ENCODE peak calls at places on chromosomes 3 and 15, in five cellular contexts. S is GM23248, E is PC-3, F is keratinocyte, W is mammary epithelial cell. Q is an unnamed sample.

GRCh38 chr3:66038726-66039589 is at the start of gene MAGI1:
- DNase-seq in S (peak; percentile 97), E (peak; percentile 85), F (peak; percentile 68), W (peak; percentile 93), Q (peak; percentile 91)

GRCh38 chr3:130658666-130659065 is 88.0 kb downstream of the PIK3R4 start:
- DNase-seq in S (peak; percentile 63), E (peak; percentile 19), F (no peak), W (peak; percentile 24), Q (peak; percentile 54)

GRCh38 chr15:85672338-85673097 is 122.2 kb downstream of the KLHL25 start:
- DNase-seq in S (peak; percentile 73), E (peak; percentile 11), F (no peak), W (peak; percentile 5), Q (no peak)

GRCh38 chr3:100107227-100107626 is 7.1 kb downstream of the FILIP1L start:
- DNase-seq in S (no peak), E (peak; percentile 97), F (no peak), W (peak; percentile 39), Q (peak; percentile 13)

GRCh38 chr3:27880969-27881892 is 159.1 kb upstream of the EOMES start:
- DNase-seq in S (no peak), E (no peak), F (no peak), W (no peak), Q (no peak)

GRCh38 chr3:126112531-126113237 is 28.8 kb upstream of the SLC41A3 start:
- DNase-seq in S (no peak), E (no peak), F (no peak), W (no peak), Q (no peak)

GRCh38 chr3:49647741-49648140 is 26.4 kb upstream of the APEH start:
- DNase-seq in S (no peak), E (no peak), F (no peak), W (no peak), Q (no peak)

GRCh38 chr3:127275287-127275781 is 12.5 kb downstream of the PRR20G start:
- DNase-seq in S (peak; percentile 71), E (peak; percentile 57), F (peak; percentile 71), W (peak; percentile 93), Q (no peak)

GRCh38 chr15:51363391-51363790 is 21.9 kb downstream of the GLDN start:
- DNase-seq in S (no peak), E (no peak), F (no peak), W (no peak), Q (no peak)

GRCh38 chr3:181075098-181075497 is 85.6 kb upstream of the DNAJC19 start:
- DNase-seq in S (no peak), E (no peak), F (no peak), W (no peak), Q (no peak)

GRCh38 chr3:35680866-35681650 is 41.7 kb downstream of the ARPP21 start:
- DNase-seq in S (no peak), E (no peak), F (no peak), W (no peak), Q (no peak)

GRCh38 chr15:40249477-40250303 is 10.8 kb downstream of the PAK6 start:
- DNase-seq in S (peak; percentile 40), E (peak; percentile 76), F (no peak), W (peak; percentile 63), Q (no peak)

GRCh38 chr3:183533410-183534132 is 21.9 kb downstream of the KLHL6 start:
- DNase-seq in S (no peak), E (no peak), F (no peak), W (no peak), Q (no peak)

GRCh38 chr15:41490355-41490754 is 3.3 kb upstream of the ITPKA start:
- DNase-seq in S (peak; percentile 97), E (peak; percentile 94), F (peak; percentile 86), W (peak; percentile 95), Q (peak; percentile 57)

GRCh38 chr3:21649519-21649918 is 101.5 kb downstream of the ZNF385D start:
- DNase-seq in S (no peak), E (no peak), F (no peak), W (no peak), Q (no peak)

DNA sequence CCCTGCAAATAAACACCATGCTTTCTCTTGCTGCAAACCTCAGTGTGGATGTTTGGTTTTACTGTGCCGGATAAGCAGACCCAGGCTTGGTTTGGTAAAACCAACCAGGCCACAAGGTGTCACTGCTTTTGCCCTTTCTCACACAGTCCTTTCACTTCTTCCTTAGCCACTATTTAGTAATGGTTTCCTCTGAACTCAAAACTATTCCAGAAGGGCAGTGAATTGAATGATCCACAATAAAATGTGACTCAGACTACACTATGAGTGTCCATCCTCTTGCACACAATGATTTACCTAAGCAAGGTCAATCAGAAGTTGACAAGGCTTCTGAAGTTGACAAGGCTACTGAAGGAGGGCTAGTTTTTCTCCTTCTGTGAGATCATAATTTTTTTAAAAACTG is 552.4 kb upstream of the CCDC54 start:
- DNase-seq in S (peak; percentile 60), E (peak; percentile 77), F (no peak), W (peak; percentile 49), Q (peak; percentile 37)
- TF ChIP-seq EZH2 in S (no peak), E (no peak), F (no peak), W (no peak), Q (no peak)

GRCh38 chr15:29970402-29970695 is 112.4 kb upstream of the GOLGA8J start:
- DNase-seq in S (peak; percentile 9), E (peak; percentile 63), F (no peak), W (no peak), Q (no peak)

GRCh38 chr15:29969587-29970401 is 113.0 kb upstream of the GOLGA8J start:
- DNase-seq in S (no peak), E (peak; percentile 11), F (no peak), W (no peak), Q (no peak)

GRCh38 chr15:29972051-29972450 is 110.7 kb upstream of the GOLGA8J start:
- DNase-seq in S (no peak), E (no peak), F (no peak), W (no peak), Q (no peak)

GRCh38 chr15:29962404-29962803 is 120.4 kb upstream of the GOLGA8J start:
- DNase-seq in S (no peak), E (no peak), F (no peak), W (no peak), Q (no peak)

DNA sequence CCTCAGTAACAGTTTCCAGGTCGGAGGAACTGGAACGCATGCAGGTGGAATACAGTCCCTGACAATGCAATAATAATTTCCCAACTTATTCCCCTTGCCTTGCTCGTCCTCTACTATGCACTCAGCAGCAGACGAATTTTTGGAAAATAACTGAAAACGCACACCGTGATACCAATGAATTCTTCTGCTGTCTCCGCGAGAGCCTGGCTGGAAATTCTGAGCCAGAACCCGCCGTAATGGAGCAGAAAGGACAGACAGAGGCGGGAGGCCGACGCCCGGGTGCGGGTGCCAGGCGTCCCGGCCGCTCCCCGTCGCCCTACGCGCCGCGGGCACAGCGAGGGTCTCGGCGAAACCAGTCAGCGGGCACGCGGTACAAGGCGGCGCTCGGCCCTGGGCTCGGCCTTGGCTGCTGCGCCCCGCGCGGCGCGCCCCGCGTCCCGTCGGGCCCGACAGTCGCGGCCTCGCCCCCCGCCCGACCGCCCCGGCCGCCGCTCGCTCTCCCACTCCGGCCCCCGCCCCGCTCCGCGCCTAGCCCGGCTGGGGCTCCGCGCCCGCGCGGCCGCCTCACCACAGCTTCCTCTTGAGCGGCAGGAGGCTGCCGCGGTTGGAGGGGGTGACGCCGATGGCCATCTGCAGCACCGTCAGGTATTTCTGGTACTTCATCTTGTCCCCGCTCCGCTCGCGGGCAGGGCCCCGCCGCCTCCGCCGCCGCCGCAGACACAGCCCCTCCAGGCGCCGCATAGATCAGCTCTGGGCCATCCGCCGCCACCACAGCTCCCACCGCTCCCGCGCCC is 114.5 kb upstream of the GOLGA8J start:
- DNase-seq in S (peak; percentile 14), E (peak; percentile 27), F (no peak), W (peak; percentile 6), Q (no peak)
- TF ChIP-seq EZH2 in S (peak; percentile 84), E (peak; percentile 83), F (peak; percentile 67), W (no peak), Q (peak; percentile 93)

GRCh38 chr3:96813134-96813819 is 1.1 kb upstream of the EPHA6 start:
- DNase-seq in S (peak; percentile 81), E (peak; percentile 87), F (no peak), W (peak; percentile 57), Q (peak; percentile 73)

GRCh38 chr3:96813820-96814580 is 394 bp upstream of the EPHA6 start:
- DNase-seq in S (peak; percentile 72), E (peak; percentile 66), F (no peak), W (peak; percentile 37), Q (peak; percentile 33)

DNA sequence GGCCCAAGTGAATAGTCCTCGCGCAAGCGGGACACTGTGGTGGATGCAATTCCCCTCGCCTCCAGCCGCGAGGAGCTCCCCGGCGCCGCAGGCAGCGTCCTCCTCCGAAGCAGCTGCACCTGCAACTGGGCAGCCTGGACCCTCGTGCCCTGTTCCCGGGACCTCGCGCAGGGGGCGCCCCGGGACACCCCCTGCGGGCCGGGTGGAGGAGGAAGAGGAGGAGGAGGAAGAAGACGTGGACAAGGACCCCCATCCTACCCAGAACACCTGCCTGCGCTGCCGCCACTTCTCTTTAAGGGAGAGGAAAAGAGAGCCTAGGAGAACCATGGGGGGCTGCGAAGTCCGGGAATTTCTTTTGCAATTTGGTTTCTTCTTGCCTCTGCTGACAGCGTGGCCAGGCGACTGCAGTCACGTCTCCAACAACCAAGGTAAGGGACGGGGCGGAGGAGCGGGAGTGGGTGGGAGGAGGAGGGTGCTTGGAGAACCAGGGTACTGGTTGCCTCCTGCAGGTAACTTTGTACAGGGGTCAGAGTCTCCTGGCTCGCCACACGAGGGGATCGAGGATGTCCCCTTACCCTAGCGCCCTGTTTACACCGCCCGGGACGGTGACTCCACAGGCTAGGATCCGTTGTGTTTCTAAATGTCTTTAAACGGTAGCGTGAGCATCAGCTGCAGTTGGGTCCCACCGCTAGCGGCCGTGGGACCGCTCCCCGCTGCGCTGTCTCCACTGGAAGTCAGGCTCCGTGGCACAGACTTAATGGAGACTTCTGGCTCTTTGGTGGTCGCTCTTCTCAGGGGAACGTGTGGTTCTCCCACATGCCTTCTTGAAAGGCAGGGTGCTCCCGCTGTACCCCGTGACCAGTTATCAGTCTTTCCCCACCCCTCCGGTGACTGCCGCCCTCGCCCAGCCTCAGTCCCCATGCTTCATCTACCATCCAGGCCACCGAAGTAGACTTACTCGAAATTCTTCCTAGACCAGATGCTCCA is at the start of gene EPHA6:
- DNase-seq in S (peak; percentile 22), E (no peak), F (no peak), W (no peak), Q (no peak)
- TF ChIP-seq EZH2 in S (peak; percentile 24), E (no peak), F (peak; percentile 43), W (no peak), Q (no peak)

DNA sequence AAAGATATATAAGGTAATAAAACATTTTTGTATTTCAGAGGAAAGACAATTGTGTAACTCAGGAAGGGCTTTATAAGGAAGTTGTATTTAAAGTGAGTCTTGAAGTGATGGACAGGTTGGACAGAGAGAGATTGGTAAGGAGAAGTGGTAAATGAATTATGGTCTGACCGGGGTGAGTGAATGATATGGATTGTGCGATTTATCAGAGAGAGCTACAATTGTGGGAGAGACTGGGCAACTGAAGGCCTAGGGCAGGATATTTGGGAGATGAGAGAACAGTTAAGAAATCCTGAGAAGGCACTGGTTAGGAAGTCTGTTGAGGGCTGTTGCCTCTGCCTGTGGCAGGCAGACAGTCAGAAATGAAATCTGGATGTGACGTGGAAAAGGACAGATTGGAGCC is 14.8 kb downstream of the IL1RAP start:
- DNase-seq in S (peak; percentile 36), E (no peak), F (no peak), W (no peak), Q (no peak)
- TF ChIP-seq EZH2 in S (no peak), E (no peak), F (no peak), W (no peak), Q (no peak)

Q was measured in A673.